ENCODE peak calls at places on chromosomes 4 and X, in four cellular contexts. N, B, I and P are unnamed samples.
A peak's percentile ranks its signal among the peaks of the same experiment; 100 is the strongest.

GRCh38 chrX:125786306-125786705 is 379.8 kb downstream of the DCAF12L2 start:
- DNase-seq in B (no peak), N (no peak), I (no peak), P (no peak)

GRCh38 chr4:98646422-98646821 is 12.0 kb downstream of the TSPAN5 start:
- DNase-seq in N (no peak), I (no peak), B (no peak), P (no peak)

GRCh38 chr4:2266181-2266580 is 4.3 kb upstream of the MXD4 start:
- DNase-seq in N (peak; percentile 66), B (no peak), I (no peak), P (no peak)

GRCh38 chr4:124806403-124806802 is 93.9 kb upstream of the ANKRD50 start:
- DNase-seq in B (no peak), N (no peak), I (no peak), P (no peak)

GRCh38 chr4:127007336-127007735 is 625.4 kb upstream of the INTU start:
- DNase-seq in N (no peak), I (no peak), B (no peak), P (no peak)

GRCh38 chr4:55446578-55446922 is 50.8 kb downstream of the TMEM165 start:
- DNase-seq in B (no peak), I (no peak), N (no peak), P (no peak)

GRCh38 chr4:169110633-169111032 is 100.6 kb upstream of the CBR4 start:
- DNase-seq in I (no peak), B (no peak), N (no peak), P (no peak)

GRCh38 chr4:98641906-98642668 is 16.3 kb downstream of the TSPAN5 start:
- DNase-seq in I (no peak), B (no peak), N (no peak), P (no peak)

GRCh38 chr4:108352664-108353308 is 184.1 kb upstream of the LEF1 start:
- DNase-seq in N (no peak), B (no peak), I (no peak), P (no peak)

GRCh38 chr4:41318839-41319530 is 62.3 kb downstream of the UCHL1 start:
- DNase-seq in B (no peak), N (no peak), I (no peak), P (no peak)

GRCh38 chrX:133649659-133650058 is 234.4 kb upstream of the GPC4 start:
- DNase-seq in N (no peak), I (no peak), B (no peak), P (no peak)
- TF ChIP-seq CTCF in N (no peak), I (no peak), B (no peak), P (no peak)

DNA sequence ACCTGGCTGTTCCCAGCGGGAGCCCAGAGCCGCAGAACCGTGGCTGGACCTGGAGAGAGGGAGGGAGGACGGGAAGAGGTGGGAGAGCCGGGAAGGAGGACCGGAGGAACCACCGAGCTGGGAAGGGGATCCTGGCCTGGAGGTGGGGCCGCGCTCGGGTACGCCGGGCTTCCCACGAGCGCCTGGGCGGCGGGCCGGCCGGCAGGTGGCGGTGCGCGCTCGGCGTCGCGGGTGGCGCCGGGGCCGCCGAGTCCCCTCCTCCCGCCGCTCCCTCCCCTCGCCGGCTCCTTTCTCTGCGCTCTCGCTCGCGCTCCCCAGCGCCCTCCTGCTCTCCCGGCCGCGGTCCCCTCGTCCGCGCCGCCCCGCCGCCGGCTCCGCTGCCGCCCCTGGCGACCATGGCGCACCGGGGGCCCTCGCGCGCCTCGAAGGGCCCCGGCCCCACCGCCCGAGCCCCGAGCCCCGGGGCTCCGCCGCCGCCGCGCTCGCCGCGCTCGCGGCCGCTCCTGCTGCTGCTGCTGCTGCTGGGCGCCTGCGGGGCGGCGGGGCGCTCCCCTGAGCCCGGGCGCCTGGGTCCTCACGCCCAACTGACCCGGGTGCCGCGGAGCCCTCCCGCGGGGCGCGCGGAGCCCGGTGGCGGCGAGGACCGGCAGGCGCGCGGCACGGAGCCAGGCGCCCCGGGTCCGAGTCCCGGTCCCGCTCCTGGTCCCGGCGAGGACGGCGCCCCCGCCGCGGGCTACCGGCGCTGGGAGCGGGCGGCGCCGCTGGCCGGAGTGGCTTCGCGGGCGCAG is at the start of gene SORCS2:
- DNase-seq in N (peak; percentile 88), I (peak; percentile 65), B (peak; percentile 85), P (no peak)
- TF ChIP-seq CTCF in N (peak; percentile 60), I (peak; percentile 54), B (peak; percentile 67), P (no peak)

GRCh38 chr4:152369203-152369902 is 166.5 kb downstream of the FBXW7 start:
- DNase-seq in N (no peak), I (no peak), B (no peak), P (no peak)

GRCh38 chr4:152374606-152375285 is 161.1 kb downstream of the FBXW7 start:
- DNase-seq in B (no peak), N (no peak), I (no peak), P (no peak)

GRCh38 chr4:152374153-152374552 is 161.7 kb downstream of the FBXW7 start:
- DNase-seq in N (no peak), B (no peak), I (no peak), P (no peak)

GRCh38 chr4:152372444-152372843 is 163.4 kb downstream of the FBXW7 start:
- DNase-seq in N (no peak), I (no peak), B (no peak), P (no peak)

GRCh38 chr4:152369903-152370296 is 166.0 kb downstream of the FBXW7 start:
- DNase-seq in I (no peak), B (no peak), N (no peak), P (no peak)
- TF ChIP-seq CTCF in I (peak; percentile 34), B (no peak), N (no peak), P (no peak)

GRCh38 chrX:23631136-23631535 is 36.2 kb upstream of the PRDX4 start:
- DNase-seq in B (no peak), I (no peak), N (no peak), P (no peak)

GRCh38 chrX:23637187-23637586 is 30.1 kb upstream of the PRDX4 start:
- DNase-seq in B (peak; percentile 25), N (no peak), I (no peak), P (no peak)

GRCh38 chrX:23634181-23634580 is 33.1 kb upstream of the PRDX4 start:
- DNase-seq in I (no peak), N (no peak), B (peak; percentile 26), P (no peak)
- TF ChIP-seq CTCF in I (no peak), N (no peak), B (no peak), P (no peak)

DNA sequence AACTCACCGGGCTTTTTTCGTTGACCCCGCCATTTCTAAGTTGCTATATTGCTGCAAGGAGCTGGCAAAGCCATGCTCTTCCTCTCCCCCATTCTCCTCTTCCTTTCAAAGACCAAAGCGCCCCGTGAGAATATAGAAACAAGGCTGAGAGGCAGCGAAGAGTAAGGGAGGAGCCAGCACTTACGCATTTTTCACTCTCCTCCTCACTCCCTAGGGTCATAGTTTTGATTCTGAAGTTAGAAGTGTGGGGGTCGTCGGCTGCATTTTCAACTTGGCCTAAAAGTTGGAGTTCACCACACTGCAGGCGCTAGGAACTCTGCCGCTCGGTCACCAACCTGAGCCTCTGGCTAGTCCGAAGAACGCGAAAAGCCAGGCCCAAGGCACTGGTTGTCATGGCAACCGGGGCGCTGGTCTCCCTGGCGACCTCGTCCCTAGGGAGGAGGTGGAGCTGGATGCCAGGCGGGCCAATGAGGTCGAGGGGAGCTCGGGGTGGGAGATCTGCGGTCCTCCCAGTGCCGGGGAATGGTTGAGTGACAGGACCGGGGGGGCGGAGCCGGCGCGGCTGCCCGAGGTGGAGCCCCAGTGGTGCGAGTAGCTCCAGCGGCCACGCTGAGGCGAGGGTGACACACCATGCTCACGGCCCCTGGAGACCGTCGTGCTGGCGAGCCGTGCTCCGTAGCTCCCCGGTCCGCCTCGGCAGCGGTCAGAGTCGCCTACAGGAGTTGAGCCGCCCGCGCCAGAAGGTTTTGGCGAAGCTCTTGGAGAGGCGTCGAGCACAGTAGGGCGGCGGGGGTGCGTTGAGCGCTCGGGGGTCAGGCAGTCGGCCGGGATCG is at the start of gene PTPN13:
- DNase-seq in N (peak; percentile 97), I (peak; percentile 98), B (peak; percentile 96), P (peak; percentile 66)
- TF ChIP-seq CTCF in N (no peak), I (no peak), B (peak; percentile 20), P (no peak)